ENCODE peak calls at places on chromosomes 7 and 10, in ten cellular contexts. K, T, F, L, A, D, X, E, P and J are unnamed samples.

GRCh38 chr10:102342462-102342861 is 53.0 kb upstream of the NFKB2 start:
- DNase-seq in K (peak; percentile 68), T (no peak), F (peak; percentile 92), L (no peak), A (peak; percentile 4), D (no peak), X (no peak), E (no peak), P (no peak), J (no peak)

GRCh38 chr10:102020938-102021337 is 35.0 kb downstream of the ARMH3 start:
- DNase-seq in K (no peak), T (no peak), F (no peak), L (no peak), A (no peak), D (no peak), X (no peak), E (no peak), P (no peak), J (no peak)

GRCh38 chr7:80847027-80847426 is 71.8 kb downstream of the SEMA3C start:
- DNase-seq in K (no peak), T (no peak), F (no peak), L (no peak), A (peak; percentile 34), D (no peak), X (no peak), E (no peak), P (no peak), J (no peak)

GRCh38 chr10:50536617-50537252 is 87.0 kb downstream of the SGMS1 start:
- DNase-seq in K (no peak), T (no peak), F (no peak), L (no peak), A (peak; percentile 65), D (no peak), X (no peak), E (no peak), P (no peak), J (no peak)

GRCh38 chr10:25556457-25556856 is 377.6 kb upstream of the MYO3A start:
- DNase-seq in K (no peak), T (peak; percentile 14), F (no peak), L (no peak), A (peak; percentile 0), D (no peak), X (no peak), E (no peak), P (no peak), J (no peak)

GRCh38 chr10:103678104-103678526 is 177.3 kb downstream of the SH3PXD2A start:
- DNase-seq in K (peak; percentile 84), T (no peak), F (peak; percentile 78), L (no peak), A (peak; percentile 100), D (no peak), X (peak; percentile 94), E (peak; percentile 68), P (peak; percentile 90), J (peak; percentile 93)

GRCh38 chr7:2932761-2933251 is 88.7 kb upstream of the GNA12 start:
- DNase-seq in K (no peak), T (no peak), F (peak; percentile 39), L (no peak), A (no peak), D (no peak), X (peak; percentile 8), E (no peak), P (no peak), J (no peak)

GRCh38 chr10:29496341-29497162 is 138.2 kb downstream of the SVIL start:
- DNase-seq in K (peak; percentile 84), T (peak; percentile 65), F (peak; percentile 93), L (peak; percentile 93), A (peak; percentile 61), D (peak; percentile 7), X (peak; percentile 89), E (peak; percentile 94), P (peak; percentile 88), J (peak; percentile 59)

GRCh38 chr7:50641442-50642405 is 76.5 kb upstream of the DDC start:
- DNase-seq in K (no peak), T (no peak), F (no peak), L (no peak), A (no peak), D (peak; percentile 80), X (peak; percentile 15), E (no peak), P (peak; percentile 86), J (no peak)